ENCODE peak calls at places on chromosomes 6 and 20, in six cellular contexts. W is cardiac muscle cell; D is adrenal gland; Y is psoas muscle; A is H1; E is CD8-positive, alpha-beta T cell. S is an unnamed sample.

GRCh38 chr6:84669945-84670344 is 94.5 kb downstream of the TBX18 start:
- DNase-seq in A (no peak), W (no peak), Y (no peak), E (no peak), D (no peak), S (no peak)

GRCh38 chr6:74749211-74750142 is 456.4 kb downstream of the COL12A1 start:
- DNase-seq in D (no peak), E (no peak), Y (no peak), A (no peak), W (peak), S (peak)

GRCh38 chr6:141552463-141552862 is 580.3 kb upstream of the GJE1 start:
- DNase-seq in W (peak), Y (no peak), D (no peak), A (no peak), E (no peak), S (peak)

GRCh38 chr6:28353981-28354676 is 4.4 kb downstream of the ZKSCAN3 start:
- DNase-seq in A (no peak), W (peak), D (peak), Y (peak), E (no peak), S (peak)

GRCh38 chr20:31517373-31517772 is 3.1 kb downstream of the HM13 start:
- DNase-seq in A (peak), E (no peak), Y (peak), D (peak), W (peak), S (peak)

GRCh38 chr6:26064619-26065257 is 22.5 kb upstream of the HFE start:
- DNase-seq in D (no peak), A (no peak), Y (no peak), W (peak), E (no peak), S (peak)

GRCh38 chr6:16338577-16339262 is 100.3 kb downstream of the GMPR start:
- DNase-seq in E (no peak), Y (peak), D (peak), W (peak), A (no peak), S (peak)

GRCh38 chr20:10093087-10093591 is 58.4 kb downstream of the ANKEF1 start:
- DNase-seq in A (no peak), Y (no peak), E (no peak), D (peak), W (peak), S (peak)

GRCh38 chr6:30360139-30360538 is 15.2 kb downstream of the RPP21 start:
- DNase-seq in E (no peak), W (no peak), D (no peak), A (no peak), Y (no peak), S (no peak)

GRCh38 chr20:53129557-53129956 is 157.4 kb downstream of the TSHZ2 start:
- DNase-seq in W (no peak), D (no peak), E (no peak), A (no peak), Y (no peak), S (no peak)

GRCh38 chr20:37235065-37235464 is 26.5 kb downstream of the GHRH start:
- DNase-seq in D (no peak), W (no peak), E (no peak), A (no peak), Y (no peak), S (no peak)

DNA sequence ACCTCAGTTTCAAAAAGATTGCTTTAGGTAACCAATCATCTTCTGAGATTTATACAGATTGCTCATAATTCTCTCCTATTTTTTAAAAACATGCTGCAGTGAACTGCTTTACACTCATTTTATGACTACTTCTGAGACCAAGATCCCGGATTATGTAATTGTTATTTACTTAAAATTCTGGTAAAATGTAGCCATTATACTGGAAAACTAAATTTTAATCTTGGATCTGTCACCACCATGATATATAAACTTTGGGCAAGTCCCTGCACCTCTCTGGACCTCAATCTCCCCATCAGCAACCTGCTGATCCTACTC is 477 bp upstream of the PROCR start:
- DNase-seq in E (no peak), D (no peak), W (no peak), Y (no peak), A (no peak), S (no peak)
- H3K4me3 ChIP-seq in E (peak), D (peak), W (no peak), Y (peak), A (peak), S (peak)

GRCh38 chr20:59381658-59382057 is 81.2 kb downstream of the EDN3 start:
- DNase-seq in A (no peak), W (no peak), D (no peak), E (no peak), Y (no peak), S (no peak)
- TF ChIP-seq CTCF in A (no peak), W (no peak), D (no peak), E (no peak), Y (no peak), S (no peak)

GRCh38 chr6:132496519-132497180 is 16.3 kb downstream of the STX7 start:
- DNase-seq in W (no peak), D (no peak), E (no peak), A (no peak), Y (no peak), S (no peak)

GRCh38 chr6:132494954-132495353 is 18.0 kb downstream of the STX7 start:
- DNase-seq in E (no peak), W (no peak), A (no peak), D (no peak), Y (no peak), S (no peak)

GRCh38 chr6:132491881-132492280 is 21.0 kb downstream of the STX7 start:
- DNase-seq in A (no peak), E (no peak), D (no peak), W (no peak), Y (no peak), S (no peak)

GRCh38 chr6:132498638-132499037 is 14.3 kb downstream of the STX7 start:
- DNase-seq in Y (no peak), W (no peak), A (no peak), D (no peak), E (no peak), S (no peak)

DNA sequence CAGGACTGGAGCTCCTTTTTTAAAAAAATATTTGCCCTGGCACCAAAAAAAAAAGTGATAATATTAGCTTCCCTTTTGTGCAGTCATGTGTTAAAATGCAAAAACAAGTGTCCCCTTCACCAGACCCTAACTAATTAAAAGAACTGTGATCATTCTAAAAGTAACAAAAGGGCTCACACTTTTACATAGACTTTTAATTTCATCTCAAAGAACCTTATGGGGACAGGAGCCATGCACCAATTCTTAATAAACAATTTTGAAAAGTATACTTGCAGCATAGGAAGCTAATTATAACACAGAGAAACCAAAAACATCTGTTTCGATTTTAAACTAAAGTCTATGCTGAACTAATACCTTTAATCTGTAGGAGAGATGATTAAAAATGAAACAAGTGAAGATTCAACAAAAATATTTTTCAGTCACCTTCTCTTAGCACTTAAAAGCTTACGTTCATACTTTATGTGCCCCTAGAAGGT is 17.3 kb downstream of the STX7 start:
- DNase-seq in E (no peak), D (no peak), A (no peak), Y (no peak), W (no peak), S (no peak)
- H3K4me3 ChIP-seq in E (no peak), D (no peak), A (no peak), Y (no peak), W (no peak), S (no peak)

DNA sequence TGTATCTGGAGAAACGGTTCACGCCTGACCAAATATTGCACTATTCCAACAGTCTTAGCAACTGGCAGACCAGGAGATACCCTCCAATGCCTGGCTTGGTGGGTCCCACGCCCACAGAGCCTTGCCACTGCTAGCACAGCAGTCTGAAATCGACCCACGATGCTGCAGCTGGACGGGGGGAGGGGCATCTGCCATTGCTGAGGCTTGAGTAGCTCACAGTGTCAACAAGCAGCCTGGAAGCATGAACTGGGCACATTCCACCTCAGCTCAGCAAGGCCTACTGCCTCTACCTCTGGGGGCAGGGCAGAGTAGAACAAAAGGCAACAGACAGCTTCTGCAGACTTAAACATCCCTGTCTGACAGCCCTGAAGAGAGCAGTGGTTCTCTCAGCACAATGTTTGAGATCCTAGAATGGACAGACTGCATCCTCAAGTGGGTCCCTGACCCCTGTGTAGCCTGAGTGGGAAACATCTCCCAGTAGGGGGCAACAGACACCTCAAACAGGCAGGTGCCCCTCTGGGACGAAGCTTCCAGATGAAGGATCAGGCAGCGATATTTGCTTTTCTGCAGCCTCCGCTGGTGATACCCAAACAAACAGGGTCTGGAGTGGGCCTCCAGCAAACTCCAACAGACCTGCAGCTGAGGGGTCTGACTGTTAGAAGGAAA is 90.0 kb upstream of the ECI2 start:
- DNase-seq in A (no peak), D (no peak), W (no peak), Y (no peak), E (no peak), S (peak)
- TF ChIP-seq CTCF in A (no peak), D (no peak), W (no peak), Y (no peak), E (no peak), S (peak)

GRCh38 chr6:36544228-36544627 is 3.1 kb downstream of the STK38 start:
- DNase-seq in A (no peak), Y (no peak), W (peak), D (no peak), E (peak), S (no peak)
- H3K4me3 ChIP-seq in A (no peak), Y (no peak), W (no peak), D (no peak), E (peak), S (no peak)

GRCh38 chr6:134719850-134720249 is 230.1 kb downstream of the ALDH8A1 start:
- DNase-seq in E (no peak), W (no peak), D (no peak), A (no peak), Y (no peak), S (no peak)
- TF ChIP-seq CTCF in E (no peak), W (no peak), D (no peak), A (no peak), Y (no peak), S (no peak)

GRCh38 chr6:107611060-107611824 is 121.3 kb downstream of the SOBP start:
- DNase-seq in Y (no peak), E (no peak), D (no peak), A (no peak), W (peak), S (no peak)
- H3K4me3 ChIP-seq in Y (no peak), E (no peak), D (no peak), A (no peak), W (no peak), S (no peak)

GRCh38 chr6:57265755-57266221 is 43.7 kb upstream of the RAB23 start:
- DNase-seq in W (peak), E (no peak), D (no peak), Y (no peak), A (no peak), S (peak)
- TF ChIP-seq CTCF in W (no peak), E (no peak), D (no peak), Y (no peak), A (no peak), S (no peak)

GRCh38 chr6:159043236-159043635 is 1.6 kb downstream of the TAGAP start:
- DNase-seq in E (no peak), W (no peak), D (no peak), Y (no peak), A (no peak), S (no peak)

GRCh38 chr6:159043986-159044385 is 805 bp downstream of the TAGAP start:
- DNase-seq in D (no peak), A (no peak), W (no peak), E (no peak), Y (no peak), S (no peak)

GRCh38 chr6:159042824-159043181 is 2.0 kb downstream of the TAGAP start:
- DNase-seq in W (no peak), A (no peak), D (no peak), E (no peak), Y (no peak), S (no peak)

GRCh38 chr6:159041181-159041580 is 3.6 kb downstream of the TAGAP start:
- DNase-seq in E (no peak), Y (no peak), D (no peak), A (no peak), W (no peak), S (no peak)

DNA sequence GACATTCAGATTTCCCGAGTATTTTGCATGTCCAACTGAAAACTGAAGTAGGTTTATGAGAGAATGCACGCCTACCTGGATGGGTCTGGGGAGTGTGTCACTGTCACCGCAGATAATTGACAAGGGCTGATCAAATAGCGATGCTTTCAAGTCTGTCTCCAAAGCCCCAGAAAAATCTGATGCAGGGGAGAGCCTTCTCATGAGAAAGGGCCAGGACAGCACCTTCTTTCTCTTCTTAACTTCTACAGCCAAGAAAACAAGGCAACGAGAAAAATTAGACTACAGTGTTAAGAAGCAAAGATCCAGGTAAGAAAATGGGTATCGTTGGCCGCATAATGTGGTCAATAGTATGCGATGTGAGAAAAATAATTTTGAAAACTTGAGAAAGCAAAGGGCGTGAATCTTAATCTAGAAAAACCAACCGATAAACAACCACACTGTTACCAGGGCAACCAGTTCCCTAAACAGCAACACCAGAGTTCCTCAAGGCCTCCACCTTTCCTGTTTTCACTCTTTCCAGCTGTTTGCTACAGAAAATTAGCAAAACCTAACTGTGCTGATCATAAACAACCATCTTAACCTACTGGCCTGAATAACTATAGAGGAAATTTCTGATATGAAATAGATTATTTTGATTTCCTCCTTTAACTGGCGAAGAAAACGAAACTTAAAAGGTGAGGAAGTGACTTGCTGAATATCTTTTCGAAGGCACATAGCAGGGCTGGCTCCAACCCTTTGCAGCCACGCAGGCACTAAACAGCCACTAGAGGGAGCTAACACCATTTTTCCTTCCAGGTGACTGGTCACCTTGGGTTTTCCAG is 2.6 kb downstream of the TAGAP start:
- DNase-seq in D (peak), E (peak), Y (peak), A (peak), W (peak), S (peak)
- H3K4me3 ChIP-seq in D (peak), E (peak), Y (peak), A (no peak), W (no peak), S (no peak)

DNA sequence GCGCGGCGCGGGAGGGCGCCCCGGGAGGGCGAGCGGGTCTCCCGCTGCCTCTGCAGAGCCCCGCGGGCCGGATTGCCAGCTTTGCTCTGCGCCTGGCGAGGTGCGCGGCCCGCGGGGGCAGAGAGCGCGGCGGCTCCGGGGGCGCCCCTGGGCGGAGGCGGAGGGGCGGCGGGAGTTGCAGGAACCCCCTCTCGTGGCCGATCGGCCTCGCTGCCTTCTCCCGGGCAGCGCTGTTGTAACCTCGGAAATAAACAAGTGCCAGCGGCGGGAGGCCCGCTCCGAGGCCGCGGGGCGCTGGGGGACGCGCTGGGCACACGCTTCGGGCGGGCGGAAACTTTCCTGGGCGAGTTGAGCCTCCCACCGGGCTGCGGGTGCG is 1.2 kb downstream of the CDH4 start:
- DNase-seq in E (no peak), Y (no peak), D (no peak), A (peak), W (peak), S (peak)
- TF ChIP-seq CTCF in E (no peak), Y (no peak), D (no peak), A (peak), W (peak), S (peak)

S was measured in astrocyte of the spinal cord.